ENCODE peak calls at places on chromosomes 11 and 22, in nine cellular contexts. J, Y, L, E, W, M, B, N and X are unnamed samples.
A peak's percentile ranks its signal among the peaks of the same experiment; 100 is the strongest.

GRCh38 chr11:115251126-115251525 is 253.1 kb downstream of the CADM1 start:
- DNase-seq in M (no peak), B (no peak), E (no peak), J (no peak), Y (no peak), W (no peak), N (no peak), L (no peak), X (no peak)

GRCh38 chr11:47257518-47258316 is at the start of gene NR1H3:
- DNase-seq in E (no peak), N (peak; percentile 28), Y (peak; percentile 66), B (peak; percentile 83), L (no peak), J (no peak), W (peak; percentile 23), M (no peak), X (peak; percentile 78)

GRCh38 chr11:10294289-10294953 is 402 bp upstream of the SBF2 start:
- DNase-seq in W (no peak), Y (peak; percentile 87), M (no peak), L (no peak), N (no peak), E (no peak), B (peak; percentile 71), J (peak; percentile 12), X (peak; percentile 52)

GRCh38 chr11:130428692-130429681 is 578 bp upstream of the ADAMTS8 start:
- DNase-seq in J (no peak), Y (no peak), W (no peak), L (no peak), B (no peak), E (no peak), M (no peak), N (no peak), X (no peak)

GRCh38 chr22:44092636-44093220 is 68.6 kb downstream of the PARVB start:
- DNase-seq in N (no peak), Y (no peak), B (no peak), L (no peak), E (no peak), J (no peak), W (no peak), M (no peak), X (no peak)

GRCh38 chr11:110366234-110366633 is 63.5 kb upstream of the FDX1 start:
- DNase-seq in N (no peak), E (no peak), W (no peak), Y (peak; percentile 28), M (no peak), J (no peak), B (no peak), L (no peak), X (peak; percentile 25)

GRCh38 chr11:76825726-76826396 is 34.9 kb upstream of the ACER3 start:
- DNase-seq in W (no peak), J (no peak), E (no peak), B (no peak), Y (no peak), L (no peak), M (no peak), N (no peak), X (no peak)

GRCh38 chr11:117720061-117720511 is 76.9 kb downstream of the DSCAML1 start:
- DNase-seq in N (no peak), B (no peak), E (no peak), J (no peak), L (no peak), M (no peak), Y (no peak), W (no peak), X (no peak)

GRCh38 chr11:43243901-43244300 is 67.9 kb upstream of the API5 start:
- DNase-seq in L (no peak), M (no peak), N (no peak), B (no peak), J (no peak), E (no peak), Y (no peak), W (no peak), X (no peak)

GRCh38 chr11:5575159-5575558 is 5.5 kb upstream of the OR52B6 start:
- DNase-seq in M (no peak), L (no peak), B (no peak), J (no peak), Y (no peak), N (no peak), W (no peak), E (no peak), X (no peak)

GRCh38 chr22:43008921-43009320 is 6.0 kb downstream of the PACSIN2 start:
- DNase-seq in N (no peak), B (peak; percentile 34), E (no peak), M (no peak), L (no peak), W (no peak), J (no peak), Y (no peak), X (no peak)

GRCh38 chr11:79167510-79168188 is 273.2 kb downstream of the TENM4 start:
- DNase-seq in N (no peak), W (no peak), B (no peak), Y (peak; percentile 37), J (no peak), L (no peak), M (no peak), E (no peak), X (no peak)

GRCh38 chr11:9385288-9385902 is 943 bp downstream of the IPO7 start:
- DNase-seq in Y (no peak), W (no peak), J (peak; percentile 27), L (no peak), B (no peak), M (no peak), N (peak; percentile 40), E (no peak), X (peak; percentile 14)

GRCh38 chr22:44936201-44936600 is 73.6 kb downstream of the PHF21B start:
- DNase-seq in W (no peak), N (no peak), J (no peak), L (no peak), B (peak; percentile 35), M (no peak), Y (no peak), E (no peak), X (no peak)

GRCh38 chr11:47285969-47286770 is 16.2 kb downstream of the MADD start:
- DNase-seq in W (no peak), E (no peak), Y (no peak), L (no peak), N (no peak), B (no peak), J (no peak), M (no peak), X (no peak)

GRCh38 chr22:31343235-31344191 is 2.6 kb downstream of the PATZ1 start:
- DNase-seq in W (no peak), B (peak; percentile 83), J (peak; percentile 50), L (peak; percentile 59), Y (peak; percentile 26), E (no peak), N (peak; percentile 61), M (no peak), X (peak; percentile 8)

GRCh38 chr11:80596291-80596810 is 1155.5 kb upstream of the TENM4 start:
- DNase-seq in M (no peak), Y (peak; percentile 4), J (no peak), L (no peak), E (no peak), B (no peak), W (no peak), N (no peak), X (no peak)

GRCh38 chr22:44758354-44758969 is 6.1 kb downstream of the ARHGAP8 start:
- DNase-seq in J (no peak), E (no peak), M (no peak), L (no peak), N (no peak), B (no peak), W (no peak), Y (peak; percentile 74), X (no peak)

GRCh38 chr11:68040957-68041591 is 2.2 kb downstream of the TCIRG1 start:
- DNase-seq in E (no peak), W (no peak), M (no peak), J (no peak), L (no peak), Y (no peak), N (no peak), B (peak; percentile 64), X (no peak)

GRCh38 chr11:19071255-19071654 is 10.7 kb upstream of the MRGPRX2 start:
- DNase-seq in L (peak; percentile 70), W (no peak), B (peak; percentile 69), Y (peak; percentile 82), N (peak; percentile 80), E (peak; percentile 12), J (peak; percentile 71), M (peak; percentile 3), X (no peak)

GRCh38 chr11:103923473-103923931 is 112.9 kb upstream of the DDI1 start:
- DNase-seq in L (no peak), N (no peak), J (no peak), W (no peak), B (no peak), E (no peak), Y (no peak), M (no peak), X (no peak)

GRCh38 chr11:69915151-69915500 is 95.9 kb upstream of the FGF3 start:
- DNase-seq in L (no peak), Y (peak; percentile 62), J (no peak), B (no peak), M (no peak), E (no peak), N (no peak), W (no peak), X (no peak)

GRCh38 chr22:20178922-20179227 is 28.0 kb upstream of the CCDC188 start:
- DNase-seq in W (no peak), Y (no peak), M (no peak), E (no peak), N (no peak), L (no peak), J (no peak), B (no peak), X (no peak)

GRCh38 chr11:15941206-15941770 is 415.1 kb downstream of the SOX6 start:
- DNase-seq in L (peak; percentile 28), M (no peak), B (no peak), W (no peak), Y (no peak), J (no peak), N (no peak), E (no peak), X (no peak)

GRCh38 chr11:121300313-121300971 is 7.9 kb downstream of the SC5D start:
- DNase-seq in N (no peak), E (no peak), J (no peak), Y (no peak), L (no peak), W (no peak), M (no peak), B (no peak), X (no peak)

GRCh38 chr11:19508166-19508565 is 204.5 kb upstream of the NAV2 start:
- DNase-seq in M (no peak), J (no peak), N (no peak), Y (peak; percentile 3), L (no peak), W (no peak), E (no peak), B (no peak), X (peak; percentile 17)

GRCh38 chr11:74000770-74001169 is 8.1 kb downstream of the UCP3 start:
- DNase-seq in J (no peak), W (no peak), B (no peak), M (no peak), L (no peak), N (no peak), Y (no peak), E (no peak), X (no peak)

GRCh38 chr11:66020618-66021357 is 5.5 kb downstream of the CATSPER1 start:
- DNase-seq in M (no peak), N (no peak), J (no peak), B (peak; percentile 63), W (no peak), E (no peak), L (peak; percentile 36), Y (peak; percentile 79), X (no peak)

GRCh38 chr11:3808846-3809623 is 675 bp downstream of the PGAP2 start:
- DNase-seq in B (no peak), J (no peak), Y (peak; percentile 41), L (peak; percentile 48), M (no peak), W (no peak), N (peak; percentile 75), E (no peak), X (no peak)

GRCh38 chr11:67644042-67644441 is 4.5 kb upstream of the TBX10 start:
- DNase-seq in J (no peak), Y (no peak), B (no peak), M (no peak), W (no peak), N (peak; percentile 71), L (no peak), E (no peak), X (no peak)

GRCh38 chr11:23123766-23124165 is 263.5 kb upstream of the CCDC179 start:
- DNase-seq in M (no peak), L (no peak), E (no peak), W (no peak), B (no peak), J (no peak), N (no peak), Y (peak; percentile 51), X (no peak)